ENCODE peak calls at places on chromosomes 12 and 14, in six cellular contexts. L is stimulated activated CD8-positive, alpha-beta memory T cell treated with anti-CD3 and anti-CD28 coated beads, Interleukin-7, amount 100 ng/mL, for 4 hours; R is cardiac muscle cell; O is osteoblast; D is uterus; I is posterior cingulate gyrus. A is an unnamed sample.

GRCh38 chr12:131850856-131851559 is 22.8 kb downstream of the MMP17 start:
- DNase-seq in L (no peak), O (peak), I (no peak), R (no peak), D (no peak), A (peak)

GRCh38 chr14:63473194-63473788 is 69.9 kb downstream of the PPP2R5E start:
- DNase-seq in O (no peak), R (no peak), L (no peak), I (no peak), D (no peak), A (no peak)

GRCh38 chr12:67442347-67442841 is 173.2 kb downstream of the CAND1 start:
- DNase-seq in R (no peak), L (no peak), O (no peak), D (no peak), I (no peak), A (no peak)

GRCh38 chr12:130280226-130280625 is 57.5 kb upstream of the PIWIL1 start:
- DNase-seq in R (no peak), L (no peak), I (no peak), O (no peak), D (no peak), A (no peak)

GRCh38 chr12:75578546-75578945 is 67.1 kb upstream of the KRR1 start:
- DNase-seq in O (no peak), I (no peak), R (no peak), L (no peak), D (no peak), A (no peak)

GRCh38 chr14:104405566-104406226 is 173.9 kb upstream of the C14orf180 start:
- DNase-seq in I (no peak), O (peak), R (no peak), L (no peak), D (no peak), A (no peak)

GRCh38 chr12:13368971-13369370 is 172.4 kb downstream of the EMP1 start:
- DNase-seq in I (no peak), O (no peak), R (no peak), D (no peak), L (no peak), A (no peak)

GRCh38 chr12:82793882-82794281 is 107.2 kb downstream of the TMTC2 start:
- DNase-seq in I (no peak), R (no peak), D (no peak), L (no peak), O (no peak), A (peak)

GRCh38 chr12:116524311-116524710 is 34.9 kb upstream of the MAP1LC3B2 start:
- DNase-seq in I (no peak), O (no peak), D (no peak), R (no peak), L (no peak), A (no peak)

GRCh38 chr12:130448044-130448821 is 110.5 kb downstream of the PIWIL1 start:
- DNase-seq in O (no peak), L (no peak), I (no peak), D (no peak), R (no peak), A (no peak)

GRCh38 chr12:111121840-111122239 is 201.5 kb upstream of the MYL2 start:
- DNase-seq in L (no peak), I (no peak), D (no peak), R (peak), O (no peak), A (no peak)

GRCh38 chr14:53608369-53608768 is 348.3 kb downstream of the BMP4 start:
- DNase-seq in R (no peak), I (no peak), L (no peak), D (no peak), O (no peak), A (no peak)

GRCh38 chr12:89960011-89960507 is 251.4 kb upstream of the ATP2B1 start:
- DNase-seq in O (peak), L (no peak), D (no peak), R (no peak), I (no peak), A (no peak)

GRCh38 chr12:64452559-64453329 is 824 bp downstream of the TBK1 start:
- DNase-seq in O (peak), L (no peak), D (no peak), I (no peak), R (peak), A (no peak)

GRCh38 chr12:6613015-6613775 is 6.0 kb upstream of the CHD4 start:
- DNase-seq in L (no peak), O (peak), R (peak), I (peak), D (peak), A (peak)

GRCh38 chr14:100849432-100849831 is 23.5 kb downstream of the MEG3 start:
- DNase-seq in R (no peak), O (peak), I (no peak), D (no peak), L (no peak), A (no peak)

GRCh38 chr14:106062502-106063272 is 536.3 kb downstream of the TMEM121 start:
- DNase-seq in O (no peak), L (no peak), I (no peak), R (no peak), D (no peak), A (no peak)

GRCh38 chr14:72916174-72916573 is 10.1 kb upstream of the DCAF4 start:
- DNase-seq in O (no peak), L (no peak), R (no peak), I (no peak), D (no peak), A (no peak)

GRCh38 chr12:857611-858010 is 91.9 kb downstream of the RAD52 start:
- DNase-seq in O (peak), L (no peak), I (no peak), R (no peak), D (peak), A (no peak)

GRCh38 chr12:69687390-69687789 is 11.7 kb downstream of the BEST3 start:
- DNase-seq in L (no peak), I (no peak), D (no peak), R (no peak), O (no peak), A (no peak)

GRCh38 chr14:72404106-72404774 is 472.0 kb downstream of the RGS6 start:
- DNase-seq in L (no peak), O (no peak), I (no peak), R (no peak), D (no peak), A (no peak)

GRCh38 chr14:28407931-28408330 is 358.7 kb upstream of the FOXG1 start:
- DNase-seq in R (no peak), O (peak), I (no peak), D (no peak), L (no peak), A (no peak)

GRCh38 chr14:106506901-106507305 is 980.5 kb downstream of the TMEM121 start:
- DNase-seq in R (no peak), D (no peak), L (peak), O (no peak), I (no peak), A (no peak)

GRCh38 chr14:22656945-22657711 is 13.0 kb upstream of the OR6J1 start:
- DNase-seq in I (no peak), O (peak), R (no peak), L (no peak), D (no peak), A (no peak)

GRCh38 chr12:53561590-53561953 is 54.3 kb upstream of the NPFF start:
- DNase-seq in I (no peak), O (peak), L (no peak), D (no peak), R (no peak), A (no peak)

GRCh38 chr12:64670856-64671639 is 60.8 kb downstream of the RASSF3 start:
- DNase-seq in D (peak), I (no peak), O (peak), L (no peak), R (peak), A (no peak)

GRCh38 chr14:105294142-105294597 is 6.6 kb downstream of the BRF1 start:
- DNase-seq in I (peak), O (peak), L (no peak), D (no peak), R (no peak), A (no peak)

GRCh38 chr12:90065301-90065801 is 356.7 kb upstream of the ATP2B1 start:
- DNase-seq in D (no peak), L (no peak), R (no peak), O (no peak), I (no peak), A (no peak)

GRCh38 chr14:20757963-20758362 is 10.2 kb upstream of the EDDM3B start:
- DNase-seq in O (no peak), D (no peak), L (no peak), R (peak), I (no peak), A (peak)

GRCh38 chr12:6369916-6370575 is 5.3 kb downstream of the SCNN1A start:
- DNase-seq in I (no peak), D (no peak), L (no peak), O (peak), R (no peak), A (no peak)

GRCh38 chr12:24948452-24948815 is 467 bp downstream of the BCAT1 start:
- DNase-seq in R (peak), I (no peak), O (peak), D (no peak), L (no peak), A (peak)

GRCh38 chr12:546920-547845 is 87.4 kb downstream of the B4GALNT3 start:
- DNase-seq in L (peak), D (peak), R (peak), O (peak), I (no peak), A (peak)

GRCh38 chr14:38124496-38124895 is 83.2 kb upstream of the SSTR1 start:
- DNase-seq in R (no peak), L (no peak), I (no peak), O (no peak), D (no peak), A (no peak)

GRCh38 chr14:103563089-103563620 is 395 bp downstream of the COA8 start:
- DNase-seq in O (peak), L (no peak), D (peak), I (no peak), R (no peak), A (no peak)

GRCh38 chr12:49842519-49843352 is at the start of gene BCDIN3D:
- DNase-seq in D (peak), L (peak), I (peak), R (peak), O (peak), A (peak)

GRCh38 chr14:52220924-52221802 is 46.3 kb upstream of the PTGDR start:
- DNase-seq in I (no peak), O (no peak), L (no peak), R (no peak), D (no peak), A (no peak)